ENCODE peak calls at places on chromosomes 7 and 10, in four cellular contexts. W is upper lobe of left lung, I is left colon, B is NCI-H748 treated with DMSO at 0.1 percent for 48 hours. F is an unnamed sample.

GRCh38 chr10:88118769-88119559 is 255.5 kb downstream of the PTEN start:
- DNase-seq in W (no peak), I (no peak), B (no peak), F (no peak)

GRCh38 chr7:152512711-152513110 is 76.9 kb upstream of the KMT2C start:
- DNase-seq in W (no peak), I (no peak), B (no peak), F (no peak)

GRCh38 chr7:39493929-39494328 is 72.3 kb upstream of the YAE1 start:
- DNase-seq in W (no peak), I (no peak), B (no peak), F (no peak)

GRCh38 chr7:205117-206010 is 13.0 kb downstream of the FAM20C start:
- DNase-seq in W (peak), I (no peak), B (no peak), F (no peak)

GRCh38 chr10:18359839-18360238 is 219.6 kb downstream of the CACNB2 start:
- DNase-seq in W (no peak), I (peak), B (no peak), F (no peak)

GRCh38 chr7:25586513-25586912 is 358.2 kb upstream of the NPVF start:
- DNase-seq in W (no peak), I (no peak), B (no peak), F (no peak)

GRCh38 chr7:1175967-1176851 is 16.2 kb upstream of the ZFAND2A start:
- DNase-seq in W (peak), I (peak), B (peak), F (peak)

GRCh38 chr7:122430710-122431109 is 126.2 kb upstream of the FEZF1 start:
- DNase-seq in W (no peak), I (no peak), B (no peak), F (no peak)

F was measured in stimulated activated CD4-positive, alpha-beta T cell treated with anti-CD3 and anti-CD28 coated beads, TNF-alpha, amount 100 ng/mL, for 1 hour.